ENCODE peak calls at places on chromosomes 16 and 17, in ten cellular contexts. Z, K, R, B, O, N, A, C, P and T are unnamed samples.

GRCh38 chr16:63174801-63175200 is 1138.6 kb upstream of the CDH8 start:
- DNase-seq in R (no peak), B (no peak), Z (no peak), A (no peak), K (no peak), C (no peak), P (no peak), N (no peak), O (no peak), T (no peak)

GRCh38 chr16:641326-642188 is at the start of gene MCRIP2:
- DNase-seq in A (peak), R (peak), B (no peak), C (peak), Z (no peak), N (peak), O (peak), P (peak), K (peak), T (peak)

GRCh38 chr17:73490851-73491250 is 153.4 kb downstream of the SDK2 start:
- DNase-seq in N (no peak), P (no peak), C (no peak), O (no peak), Z (no peak), R (no peak), A (no peak), B (no peak), K (no peak), T (no peak)

GRCh38 chr16:12228607-12229499 is 252.3 kb downstream of the SNX29 start:
- DNase-seq in A (peak), B (no peak), R (no peak), N (peak), O (no peak), C (no peak), Z (peak), P (no peak), K (peak), T (peak)

GRCh38 chr16:9612267-9612666 is 520.8 kb downstream of the HAPSTR1 start:
- DNase-seq in K (peak), B (no peak), N (no peak), C (no peak), R (no peak), Z (no peak), A (no peak), P (no peak), O (no peak), T (no peak)

GRCh38 chr16:65965632-65966031 is 400.9 kb upstream of the CDH5 start:
- DNase-seq in O (no peak), C (no peak), A (no peak), K (no peak), P (no peak), Z (no peak), N (no peak), B (no peak), R (no peak), T (no peak)

GRCh38 chr17:72121164-72122001 is 563 bp downstream of the SOX9 start:
- DNase-seq in A (peak), B (no peak), P (peak), K (peak), C (peak), R (no peak), Z (no peak), O (no peak), N (peak), T (peak)

GRCh38 chr16:89442990-89443726 is 47.2 kb downstream of the ANKRD11 start:
- DNase-seq in N (peak), P (no peak), R (no peak), O (no peak), A (no peak), K (peak), C (no peak), B (no peak), Z (no peak), T (peak)

GRCh38 chr17:19986941-19987714 is 9.5 kb upstream of the AKAP10 start:
- DNase-seq in P (no peak), Z (no peak), B (no peak), R (no peak), A (no peak), N (no peak), K (no peak), O (no peak), C (no peak), T (no peak)

GRCh38 chr16:88681709-88682451 is 4.4 kb downstream of the SNAI3 start:
- DNase-seq in R (no peak), C (peak), N (no peak), B (no peak), A (peak), P (peak), K (no peak), Z (no peak), O (peak), T (no peak)

GRCh38 chr16:73064227-73064995 is 16.5 kb upstream of the ZFHX3 start:
- DNase-seq in K (peak), R (no peak), P (peak), O (no peak), B (no peak), Z (peak), A (peak), N (no peak), C (no peak), T (peak)

GRCh38 chr17:7842950-7843535 is 9.0 kb downstream of the KDM6B start:
- DNase-seq in C (peak), N (peak), A (peak), K (no peak), Z (no peak), P (peak), O (no peak), R (no peak), B (peak), T (peak)

DNA sequence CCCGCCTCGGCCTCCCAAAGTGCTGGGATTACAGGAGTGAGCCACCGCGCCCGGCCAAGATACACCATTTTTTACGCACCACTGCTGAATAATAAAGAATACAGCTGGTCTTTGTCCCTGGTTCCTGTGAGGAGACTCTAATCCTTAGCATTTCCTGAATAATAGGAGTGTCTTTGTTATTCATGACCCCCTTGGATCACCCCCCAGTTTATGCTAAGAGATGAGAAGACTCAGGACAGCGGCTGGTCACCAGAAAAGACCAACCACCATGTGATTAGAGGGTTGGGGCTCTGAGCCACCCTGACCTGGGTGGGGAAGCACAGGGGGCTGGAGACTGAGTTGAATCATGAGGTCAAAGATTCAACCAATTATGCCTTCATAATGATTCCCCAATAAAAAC is 17.3 kb downstream of the PHLPP2 start:
- DNase-seq in P (no peak), B (no peak), R (no peak), C (no peak), Z (no peak), O (no peak), K (no peak), N (no peak), A (no peak), T (no peak)
- H3K4me3 ChIP-seq in P (no peak), B (no peak), R (no peak), C (no peak), Z (no peak), O (no peak), K (no peak), N (no peak), A (no peak), T (no peak)

DNA sequence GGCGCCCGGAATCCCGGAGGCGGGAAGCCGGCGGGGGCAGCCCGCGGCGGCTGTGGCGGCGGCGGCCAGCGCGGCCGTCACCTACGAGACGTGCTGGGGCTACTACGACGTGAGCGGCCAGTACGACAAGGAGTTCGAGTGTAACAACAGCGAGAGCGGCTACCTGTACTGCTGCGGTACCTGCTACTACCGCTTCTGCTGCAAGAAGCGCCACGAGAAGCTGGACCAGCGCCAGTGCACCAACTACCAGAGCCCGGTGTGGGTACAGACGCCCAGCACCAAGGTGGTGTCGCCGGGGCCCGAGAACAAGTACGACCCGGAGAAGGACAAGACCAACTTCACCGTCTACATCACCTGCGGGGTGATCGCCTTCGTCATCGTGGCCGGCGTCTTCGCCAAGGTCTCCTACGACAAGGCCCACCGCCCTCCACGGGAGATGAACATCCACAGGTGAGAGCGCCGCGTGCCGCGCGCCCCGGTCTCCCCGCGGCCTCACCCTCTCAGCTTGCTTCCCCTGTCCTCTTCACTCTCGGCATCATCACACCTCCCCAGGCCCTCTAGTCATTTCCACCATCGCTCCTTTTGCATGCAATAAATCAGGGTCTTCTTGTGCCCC is 706 bp downstream of the SHISA6 start:
- DNase-seq in O (no peak), C (no peak), N (no peak), R (no peak), K (no peak), Z (no peak), A (no peak), B (no peak), P (no peak), T (no peak)
- H3K4me3 ChIP-seq in O (no peak), C (no peak), N (no peak), R (no peak), K (no peak), Z (no peak), A (peak), B (no peak), P (no peak), T (no peak)

GRCh38 chr17:1228752-1229353 is 41.4 kb upstream of the BHLHA9 start:
- DNase-seq in K (no peak), B (no peak), O (no peak), Z (no peak), P (no peak), C (no peak), R (no peak), N (no peak), A (no peak), T (no peak)
- H3K4me3 ChIP-seq in K (no peak), B (peak), O (peak), Z (no peak), P (peak), C (peak), R (peak), N (peak), A (peak), T (no peak)

DNA sequence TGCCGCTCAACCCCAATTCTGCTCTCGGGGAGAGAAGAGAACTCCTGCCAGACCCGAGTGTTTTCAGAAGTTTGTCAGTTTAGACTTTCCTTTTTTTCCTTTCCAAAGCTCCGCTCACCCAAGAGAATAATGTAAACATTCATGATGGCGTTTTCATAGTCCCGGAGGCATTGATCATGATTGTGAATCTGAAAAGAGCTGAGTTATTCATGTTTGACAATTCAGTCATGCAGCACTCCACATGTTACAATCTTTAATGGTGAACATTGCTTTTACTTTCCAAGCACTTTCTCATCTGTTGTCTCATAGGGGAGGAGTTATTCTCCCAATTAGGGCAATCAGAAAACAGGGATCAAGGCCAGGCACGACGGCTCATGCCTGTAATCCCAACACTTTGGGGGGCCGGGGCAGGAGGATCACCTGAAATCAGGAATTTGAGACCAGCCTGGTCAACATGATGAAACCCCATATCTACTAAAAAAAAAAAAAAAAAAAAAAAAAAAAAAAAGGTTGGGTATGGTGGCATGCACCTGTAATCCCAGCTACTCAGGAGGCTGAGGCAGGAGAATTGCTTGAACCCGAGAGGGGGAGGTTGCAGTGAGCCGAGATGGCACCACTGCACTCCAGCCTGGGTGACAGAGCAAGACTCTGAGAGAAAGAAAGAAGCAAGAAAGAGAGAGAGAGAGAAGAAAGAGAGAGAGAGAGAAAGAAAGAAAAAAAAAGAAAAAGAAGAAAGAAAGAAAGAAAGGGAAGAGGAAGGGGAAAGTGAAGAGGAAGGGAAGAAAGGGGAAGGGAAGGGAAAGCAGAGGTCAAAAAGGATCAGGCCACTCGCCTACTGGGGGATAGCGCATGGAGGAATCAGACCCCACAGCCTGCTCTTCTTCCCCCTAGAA is 70.0 kb upstream of the TNRC6C start:
- DNase-seq in B (no peak), A (no peak), P (no peak), O (no peak), R (no peak), K (no peak), C (peak), Z (no peak), N (no peak), T (peak)
- H3K4me3 ChIP-seq in B (peak), A (peak), P (no peak), O (no peak), R (peak), K (peak), C (peak), Z (peak), N (peak), T (peak)

DNA sequence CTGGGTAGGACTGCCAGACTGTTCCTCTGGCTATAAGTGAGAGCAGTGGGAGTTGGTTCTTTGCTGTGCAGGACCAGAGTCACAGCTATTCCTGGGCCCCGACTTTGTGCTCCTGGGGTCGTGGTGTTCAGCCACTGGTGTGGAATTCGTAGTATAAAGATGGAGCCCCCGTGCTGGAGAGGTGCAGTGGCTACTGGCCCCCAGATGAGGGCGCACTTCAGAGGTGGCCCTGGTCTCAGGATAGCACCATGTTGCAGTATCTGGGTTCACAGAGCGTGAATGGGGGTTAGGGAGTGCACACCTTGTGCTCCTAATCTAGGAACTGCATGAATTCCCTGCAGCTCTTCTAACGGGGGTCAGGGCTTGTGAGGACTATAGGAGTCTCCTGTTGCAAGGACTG is 21.1 kb downstream of the TANC2 start:
- DNase-seq in Z (no peak), A (no peak), C (no peak), R (no peak), O (no peak), P (no peak), B (no peak), K (no peak), N (no peak), T (no peak)
- H3K4me3 ChIP-seq in Z (no peak), A (no peak), C (no peak), R (no peak), O (no peak), P (no peak), B (no peak), K (no peak), N (no peak), T (no peak)

DNA sequence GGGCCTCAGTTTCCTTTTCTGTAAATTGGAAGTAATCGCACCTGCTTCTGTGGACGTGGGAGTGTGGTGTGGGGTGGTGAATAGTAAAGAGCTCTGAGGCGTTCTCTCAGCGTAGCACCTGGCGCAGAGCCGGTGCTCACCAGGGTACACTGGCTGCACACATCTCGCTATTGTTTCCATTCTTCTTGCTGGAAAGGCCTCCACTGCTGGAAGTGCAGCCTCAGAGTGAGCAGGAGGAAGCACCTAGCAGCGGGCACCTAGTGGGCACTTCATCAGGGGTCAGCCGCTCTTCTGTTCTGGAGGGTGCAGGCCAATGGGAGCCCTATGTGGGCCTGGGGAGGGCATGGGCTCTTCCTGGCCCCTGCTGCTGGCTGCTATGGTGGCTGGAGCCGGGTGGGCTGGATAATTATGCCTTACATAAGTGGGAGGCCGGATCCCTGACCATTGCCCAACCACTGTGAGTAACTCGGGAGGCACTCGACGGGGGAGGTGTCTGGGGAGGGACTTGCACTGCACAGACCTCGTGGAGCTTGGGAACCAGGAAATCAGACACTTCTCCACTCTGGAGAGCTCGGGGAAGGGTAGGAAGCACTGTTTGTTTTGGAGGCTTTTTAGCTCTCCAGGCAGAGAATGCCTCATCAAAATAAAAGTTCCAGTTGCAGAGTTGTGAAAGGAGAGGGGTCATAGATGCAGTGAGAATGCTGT is 1.7 kb downstream of the MAP2K3 start:
- DNase-seq in B (peak), O (no peak), R (no peak), C (peak), K (peak), P (peak), Z (peak), A (peak), N (peak), T (peak)
- H3K4me3 ChIP-seq in B (peak), O (peak), R (peak), C (peak), K (peak), P (peak), Z (peak), A (peak), N (peak), T (peak)